ENCODE peak calls at places on chromosome 7, in five cellular contexts. F is H1, Z is mesenchymal stem cell, G is neuronal stem cell, S is trophoblast cell. H is an unnamed sample.

GRCh38 chr7:157035979-157036378 is 25.5 kb upstream of the MNX1 start:
- DNase-seq in G (no peak), Z (no peak), F (no peak), S (no peak), H (no peak)

GRCh38 chr7:105298439-105298894 is 90.3 kb downstream of the SRPK2 start:
- DNase-seq in G (no peak), F (no peak), Z (no peak), S (no peak), H (peak)

GRCh38 chr7:12731214-12731656 is 43.8 kb downstream of the ARL4A start:
- DNase-seq in F (peak), G (no peak), Z (no peak), S (no peak), H (peak)

GRCh38 chr7:156534925-156535324 is 105.6 kb upstream of the RNF32 start:
- DNase-seq in G (no peak), S (no peak), Z (no peak), F (no peak), H (no peak)

GRCh38 chr7:156984209-156984891 is 26.1 kb downstream of the MNX1 start:
- DNase-seq in S (peak), G (no peak), F (no peak), Z (no peak), H (no peak)

GRCh38 chr7:77362905-77363304 is 53.2 kb downstream of the GSAP start:
- DNase-seq in Z (no peak), G (no peak), F (no peak), S (no peak), H (no peak)

GRCh38 chr7:79050592-79050991 is 402.9 kb downstream of the MAGI2 start:
- DNase-seq in S (peak), Z (peak), G (no peak), F (no peak), H (no peak)

GRCh38 chr7:135914346-135914745 is 62.8 kb downstream of the MTPN start:
- DNase-seq in S (no peak), G (no peak), F (no peak), Z (no peak), H (no peak)

GRCh38 chr7:140568021-140568813 is 72.4 kb downstream of the DENND2A start:
- DNase-seq in Z (no peak), G (no peak), S (no peak), F (no peak), H (no peak)

GRCh38 chr7:106126170-106126938 is 14.2 kb upstream of the SYPL1 start:
- DNase-seq in S (peak), F (no peak), Z (peak), G (no peak), H (no peak)

GRCh38 chr7:121140790-121141189 is 152.3 kb downstream of the CPED1 start:
- DNase-seq in F (no peak), Z (no peak), G (no peak), S (no peak), H (no peak)

GRCh38 chr7:98864726-98865420 is 4.9 kb downstream of the TMEM130 start:
- DNase-seq in G (no peak), Z (no peak), S (peak), F (no peak), H (no peak)

GRCh38 chr7:23350466-23350865 is 51.3 kb downstream of the MALSU1 start:
- DNase-seq in S (no peak), F (no peak), G (no peak), Z (no peak), H (no peak)

GRCh38 chr7:104207348-104207730 is 474 bp downstream of the ORC5 start:
- DNase-seq in S (no peak), F (no peak), Z (peak), G (no peak), H (no peak)

DNA sequence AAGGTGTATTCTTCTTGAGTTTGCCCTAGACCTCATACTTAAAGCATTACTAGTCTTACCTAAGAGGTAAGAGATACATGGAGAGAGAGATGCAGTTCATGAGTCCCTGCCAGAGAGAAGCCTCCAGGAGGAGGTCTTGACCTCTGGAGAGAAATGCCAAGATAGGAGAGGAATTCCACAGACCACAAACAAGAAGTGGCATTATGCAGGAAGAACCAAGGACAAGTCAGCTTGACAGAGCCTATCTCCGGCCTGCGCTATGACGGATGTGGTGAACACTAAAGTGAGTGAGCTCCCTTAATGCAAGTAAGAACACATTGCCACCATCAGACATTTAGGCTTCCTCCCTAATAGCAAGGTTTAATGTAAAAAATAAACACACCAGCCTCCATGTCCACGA is 27.9 kb upstream of the COL1A2 start:
- DNase-seq in G (no peak), S (no peak), Z (peak), F (no peak), H (no peak)
- H2BK12ac ChIP-seq in G (no peak), S (no peak), Z (no peak), F (no peak), H (no peak)

GRCh38 chr7:355568-355967 is 65.6 kb downstream of the FOXL3 start:
- DNase-seq in F (no peak), Z (no peak), S (no peak), G (no peak), H (no peak)

GRCh38 chr7:353746-354325 is 63.9 kb downstream of the FOXL3 start:
- DNase-seq in S (no peak), Z (no peak), G (no peak), F (no peak), H (no peak)

GRCh38 chr7:356087-356486 is 66.1 kb downstream of the FOXL3 start:
- DNase-seq in F (no peak), Z (no peak), G (no peak), S (no peak), H (no peak)

GRCh38 chr7:356691-357462 is 66.9 kb downstream of the FOXL3 start:
- DNase-seq in S (no peak), Z (no peak), F (no peak), G (no peak), H (no peak)

DNA sequence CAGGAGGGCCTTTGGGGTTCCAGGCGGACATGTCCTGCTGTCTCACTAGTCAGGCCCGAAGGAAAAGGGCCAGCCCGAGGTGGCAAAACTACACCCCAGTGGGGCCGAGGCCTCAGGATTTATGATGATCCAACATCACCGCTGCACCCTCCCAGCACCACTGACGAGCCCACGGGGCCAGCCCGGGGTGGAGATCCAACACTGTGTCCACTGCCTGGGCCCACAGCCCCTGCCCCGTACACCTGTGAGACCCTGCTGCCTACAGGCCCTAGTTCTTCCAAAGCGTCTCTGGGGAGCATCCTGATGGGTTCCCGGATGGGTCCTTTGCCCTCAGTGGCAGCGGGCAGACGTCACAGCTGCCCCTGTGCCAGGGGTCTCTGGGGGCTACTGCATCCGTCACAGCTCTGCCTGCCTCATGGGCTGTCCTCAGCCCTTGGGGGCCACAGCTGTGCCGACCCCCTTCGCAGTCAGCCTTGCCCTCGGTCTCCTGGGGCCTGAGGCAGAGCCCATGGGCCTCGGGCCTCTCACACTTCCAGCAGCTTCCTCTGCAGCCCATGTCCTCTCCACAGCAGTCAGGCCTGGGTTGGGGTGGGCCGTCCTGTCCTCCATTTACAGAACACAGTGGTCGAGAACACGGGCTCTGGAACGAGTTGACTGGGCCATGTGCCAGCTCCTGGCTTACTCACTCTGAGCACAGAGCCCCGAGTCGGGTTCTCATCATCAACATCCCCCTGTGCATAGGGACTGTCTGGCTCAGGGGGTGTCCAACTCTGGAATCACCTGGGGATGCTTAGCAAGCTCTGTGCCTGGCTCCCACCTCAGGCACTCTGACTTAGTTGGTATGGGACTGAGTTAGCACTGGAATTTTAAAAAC is 64.9 kb downstream of the FOXL3 start:
- DNase-seq in F (no peak), Z (no peak), S (no peak), G (no peak), H (no peak)
- H3K4me2 ChIP-seq in F (no peak), Z (no peak), S (no peak), G (no peak), H (no peak)

GRCh38 chr7:82172017-82172416 is 271.6 kb downstream of the CACNA2D1 start:
- DNase-seq in S (no peak), G (no peak), Z (no peak), F (no peak), H (no peak)
- H2BK12ac ChIP-seq in S (no peak), G (no peak), Z (no peak), F (no peak), H (no peak)

GRCh38 chr7:131225619-131226101 is 102.0 kb upstream of the MKLN1 start:
- DNase-seq in F (no peak), Z (peak), G (no peak), S (peak), H (no peak)
- H3K4me2 ChIP-seq in F (no peak), Z (no peak), G (no peak), S (no peak), H (no peak)

GRCh38 chr7:46522354-46522906 is 601.4 kb upstream of the IGFBP3 start:
- DNase-seq in Z (no peak), G (no peak), S (no peak), F (no peak), H (no peak)
- H2BK12ac ChIP-seq in Z (peak), G (no peak), S (no peak), F (no peak), H (no peak)